ENCODE peak calls at places on chromosomes 12 and 14, in five cellular contexts. C, Z, X, T and K are unnamed samples.

GRCh38 chr12:43676183-43676813 is 82.3 kb downstream of the PUS7L start:
- DNase-seq in X (no peak), C (no peak), Z (no peak), T (no peak), K (no peak)

GRCh38 chr14:104895207-104895785 is 29.4 kb upstream of the PLD4 start:
- DNase-seq in X (no peak), Z (no peak), C (no peak), T (peak), K (peak)

GRCh38 chr12:95877622-95878021 is 18.9 kb downstream of the SNRPF start:
- DNase-seq in T (no peak), C (no peak), Z (no peak), X (no peak), K (no peak)

GRCh38 chr12:63816031-63816430 is 28.5 kb upstream of the SRGAP1 start:
- DNase-seq in Z (no peak), C (no peak), T (no peak), X (no peak), K (no peak)

GRCh38 chr12:130705174-130705880 is 10.8 kb downstream of the RIMBP2 start:
- DNase-seq in X (no peak), Z (no peak), C (no peak), T (no peak), K (no peak)

GRCh38 chr12:69062838-69063237 is 129.9 kb upstream of the CPM start:
- DNase-seq in C (no peak), Z (no peak), T (no peak), X (peak), K (no peak)

GRCh38 chr14:35331605-35332516 is 39.7 kb downstream of the PSMA6 start:
- DNase-seq in C (no peak), X (peak), Z (no peak), T (peak), K (no peak)

GRCh38 chr12:38892090-38892786 is 13.2 kb downstream of the CPNE8 start:
- DNase-seq in T (no peak), X (peak), Z (no peak), C (no peak), K (no peak)

GRCh38 chr12:53453953-53454640 is 2.2 kb downstream of the PCBP2 start:
- DNase-seq in T (no peak), Z (no peak), C (no peak), X (no peak), K (no peak)

GRCh38 chr12:6667559-6668210 is 4.8 kb upstream of the ING4 start:
- DNase-seq in T (no peak), C (no peak), X (no peak), Z (no peak), K (peak)

GRCh38 chr14:27608377-27608776 is 1010.5 kb upstream of the NOVA1 start:
- DNase-seq in X (no peak), Z (no peak), C (no peak), T (no peak), K (no peak)

GRCh38 chr14:96054661-96055060 is 15.5 kb downstream of the C14orf132 start:
- DNase-seq in C (no peak), T (no peak), X (no peak), Z (no peak), K (no peak)

GRCh38 chr14:22997676-22998323 is 12.1 kb downstream of the C14orf93 start:
- DNase-seq in X (no peak), T (no peak), Z (no peak), C (no peak), K (no peak)

GRCh38 chr14:20477211-20477876 is 8.1 kb downstream of the PNP start:
- DNase-seq in C (peak), Z (no peak), X (peak), T (peak), K (no peak)

GRCh38 chr12:69906411-69907216 is 81.6 kb downstream of the MYRFL start:
- DNase-seq in T (no peak), Z (no peak), C (no peak), X (no peak), K (no peak)